ENCODE peak calls at places on chromosomes 1 and 21, in seven cellular contexts. K is upper lobe of right lung; W is non-pigmented ciliary epithelial cell; O is fibroblast of lung; U is HEK293T; G is activated CD8-positive, alpha-beta memory T cell treated with anti-CD3 and anti-CD28 coated beads for 24 hours; X is PC-3. C is an unnamed sample.

GRCh38 chr1:21766210-21766609 is 16.7 kb downstream of the USP48 start:
- DNase-seq in K (no peak), W (no peak), O (no peak), U (no peak), G (no peak), X (no peak), C (no peak)

GRCh38 chr1:243746736-243747135 is 103.3 kb downstream of the AKT3 start:
- DNase-seq in K (no peak), W (no peak), O (no peak), U (no peak), G (no peak), X (no peak), C (no peak)

GRCh38 chr1:41751804-41752513 is 166.8 kb downstream of the HIVEP3 start:
- DNase-seq in K (peak), W (peak), O (peak), U (no peak), G (no peak), X (peak), C (no peak)

GRCh38 chr1:19348441-19349198 is 36.5 kb downstream of the SLC66A1 start:
- DNase-seq in K (no peak), W (no peak), O (no peak), U (no peak), G (no peak), X (no peak), C (no peak)

GRCh38 chr1:1264868-1265272 is 8.8 kb downstream of the UBE2J2 start:
- DNase-seq in K (no peak), W (peak), O (peak), U (peak), G (no peak), X (peak), C (no peak)

GRCh38 chr1:90850181-90850924 is 133.3 kb upstream of the BARHL2 start:
- DNase-seq in K (peak), W (no peak), O (no peak), U (peak), G (no peak), X (no peak), C (no peak)

GRCh38 chr1:219699870-219700269 is 87.0 kb upstream of the ZC3H11B start:
- DNase-seq in K (no peak), W (peak), O (peak), U (no peak), G (no peak), X (peak), C (peak)

GRCh38 chr1:58785424-58786058 is 1.7 kb upstream of the JUN start:
- DNase-seq in K (peak), W (no peak), O (peak), U (peak), G (peak), X (peak), C (peak)

GRCh38 chr1:232868793-232869491 is 63.7 kb downstream of the MAP10 start:
- DNase-seq in K (no peak), W (peak), O (peak), U (no peak), G (no peak), X (peak), C (peak)

GRCh38 chr1:42177551-42177981 is 13.0 kb upstream of the GUCA2A start:
- DNase-seq in K (peak), W (no peak), O (peak), U (no peak), G (no peak), X (peak), C (peak)

GRCh38 chr1:248924696-248925532 is 18.9 kb downstream of the PGBD2 start:
- DNase-seq in K (no peak), W (peak), O (peak), U (peak), G (peak), X (peak), C (no peak)

GRCh38 chr21:45460611-45461368 is 55.8 kb downstream of the COL18A1 start:
- DNase-seq in K (no peak), W (peak), O (peak), U (no peak), G (no peak), X (peak), C (no peak)

GRCh38 chr1:2228684-2229031 is 539 bp downstream of the SKI start:
- DNase-seq in K (no peak), W (no peak), O (peak), U (no peak), G (no peak), X (peak), C (no peak)

GRCh38 chr1:243713470-243714186 is 136.4 kb downstream of the AKT3 start:
- DNase-seq in K (no peak), W (no peak), O (peak), U (peak), G (no peak), X (no peak), C (no peak)

GRCh38 chr1:2166695-2167094 is 27.9 kb downstream of the FAAP20 start:
- DNase-seq in K (no peak), W (no peak), O (no peak), U (no peak), G (no peak), X (no peak), C (no peak)

GRCh38 chr1:5597171-5597864 is 394.9 kb downstream of the NPHP4 start:
- DNase-seq in K (no peak), W (no peak), O (no peak), U (no peak), G (no peak), X (no peak), C (no peak)

GRCh38 chr1:203197625-203198024 is 11.1 kb upstream of the CHI3L1 start:
- DNase-seq in K (peak), W (peak), O (peak), U (no peak), G (no peak), X (no peak), C (no peak)

GRCh38 chr1:180376253-180376652 is 126.1 kb downstream of the ACBD6 start:
- DNase-seq in K (no peak), W (no peak), O (no peak), U (no peak), G (no peak), X (no peak), C (no peak)